ENCODE peak calls at places on chromosomes 13 and 19, in six cellular contexts. M, V, X, I, U and K are unnamed samples.

GRCh38 chr13:24328145-24328544 is 18.8 kb downstream of the C1QTNF9 start:
- DNase-seq in M (peak; percentile 3), V (no peak), X (no peak), I (no peak), U (no peak), K (no peak)

GRCh38 chr19:45643024-45643926 is 4.1 kb upstream of the EML2 start:
- DNase-seq in M (peak; percentile 89), V (peak; percentile 93), X (peak; percentile 83), I (peak; percentile 91), U (peak; percentile 96), K (peak; percentile 90)

GRCh38 chr13:113916330-113916815 is 52.5 kb upstream of the GAS6 start:
- DNase-seq in M (no peak), V (no peak), X (no peak), I (no peak), U (no peak), K (no peak)

GRCh38 chr19:10256551-10256950 is 4.5 kb downstream of the MRPL4 start:
- DNase-seq in M (no peak), V (no peak), X (no peak), I (no peak), U (no peak), K (no peak)

GRCh38 chr13:113854238-113855011 is 9.5 kb downstream of the GAS6 start:
- DNase-seq in M (no peak), V (no peak), X (peak; percentile 16), I (no peak), U (no peak), K (peak; percentile 61)

GRCh38 chr19:18470153-18470552 is 32.2 kb upstream of the ISYNA1 start:
- DNase-seq in M (peak; percentile 45), V (no peak), X (no peak), I (no peak), U (peak; percentile 63), K (peak; percentile 43)

GRCh38 chr19:47512183-47512947 is 2.5 kb downstream of the NAPA start:
- DNase-seq in M (no peak), V (peak; percentile 30), X (peak; percentile 92), I (no peak), U (no peak), K (peak; percentile 6)

GRCh38 chr19:952049-952679 is 26.3 kb downstream of the ARID3A start:
- DNase-seq in M (peak; percentile 6), V (no peak), X (no peak), I (no peak), U (no peak), K (no peak)

GRCh38 chr19:40422428-40423226 is 3.2 kb downstream of the SERTAD1 start:
- DNase-seq in M (no peak), V (no peak), X (no peak), I (no peak), U (no peak), K (no peak)

GRCh38 chr13:26914624-26915023 is 154.0 kb upstream of the GPR12 start:
- DNase-seq in M (no peak), V (no peak), X (no peak), I (no peak), U (no peak), K (peak; percentile 82)

GRCh38 chr13:44932171-44932849 is 57.0 kb downstream of the NUFIP1 start:
- DNase-seq in M (no peak), V (no peak), X (no peak), I (no peak), U (no peak), K (no peak)

GRCh38 chr19:16890461-16891184 is 1.8 kb downstream of the F2RL3 start:
- DNase-seq in M (peak; percentile 66), V (no peak), X (no peak), I (no peak), U (no peak), K (no peak)

GRCh38 chr13:110421061-110421460 is 114.0 kb downstream of the COL4A2 start:
- DNase-seq in M (no peak), V (no peak), X (no peak), I (no peak), U (no peak), K (no peak)

DNA sequence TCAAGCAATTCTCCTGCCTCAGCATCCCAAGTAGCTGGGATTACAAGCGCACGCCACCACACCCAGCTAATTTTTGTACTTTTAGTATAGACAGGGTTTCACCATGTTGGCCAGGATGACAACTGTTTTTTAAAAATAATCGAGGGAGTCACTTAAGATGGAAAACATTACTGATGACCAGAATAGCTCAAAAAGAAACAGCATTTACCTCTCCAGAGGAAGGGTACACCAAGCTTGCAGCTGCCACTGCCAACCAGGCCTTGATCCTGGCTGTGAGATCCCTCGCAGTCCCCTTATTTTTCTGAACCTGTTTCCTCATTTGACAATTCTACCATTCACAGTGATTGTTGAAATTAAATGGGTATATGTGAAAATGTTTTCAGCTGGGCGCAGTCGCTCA is 14.5 kb downstream of the PDCD5 start:
- DNase-seq in M (no peak), V (no peak), X (no peak), I (no peak), U (no peak), K (no peak)
- H3K36me3 ChIP-seq in M (peaks cover 33% of the 10 kb centered on the region), V (no peaks in the 10 kb centered on the region), X (peaks cover 25% of the 10 kb centered on the region), I (peaks cover 75% of the 10 kb centered on the region), U (peaks cover 42% of the 10 kb centered on the region), K (peaks cover 56% of the 10 kb centered on the region)

GRCh38 chr13:78618411-78618810 is 15.1 kb upstream of the POU4F1 start:
- DNase-seq in M (no peak), V (no peak), X (no peak), I (no peak), U (no peak), K (no peak)

GRCh38 chr13:78621086-78621485 is 17.7 kb upstream of the POU4F1 start:
- DNase-seq in M (no peak), V (no peak), X (no peak), I (no peak), U (no peak), K (no peak)

GRCh38 chr13:78625384-78625783 is 22.0 kb upstream of the POU4F1 start:
- DNase-seq in M (no peak), V (no peak), X (no peak), I (no peak), U (no peak), K (no peak)

DNA sequence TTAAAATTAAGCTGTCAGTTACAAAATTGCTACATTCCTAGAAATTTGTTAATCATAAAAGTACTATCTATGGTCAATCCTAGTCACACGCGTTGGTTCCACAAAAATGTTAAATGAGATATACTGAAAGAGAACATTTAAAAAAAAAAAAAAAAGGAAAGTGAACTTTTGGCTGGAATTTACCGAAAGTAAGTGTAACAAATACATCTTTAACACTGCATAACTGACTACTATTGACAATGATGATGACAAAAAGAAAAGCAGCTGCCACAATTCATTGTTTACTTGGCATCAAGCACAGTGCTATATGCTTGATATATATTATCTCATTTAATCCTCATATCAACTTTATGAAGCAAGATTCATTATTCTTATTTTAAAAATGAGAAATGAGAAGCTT is 19.8 kb upstream of the POU4F1 start:
- DNase-seq in M (no peak), V (no peak), X (no peak), I (no peak), U (no peak), K (no peak)
- H3K36me3 ChIP-seq in M (peaks cover 5% of the 10 kb centered on the region), V (no peaks in the 10 kb centered on the region), X (no peaks in the 10 kb centered on the region), I (peaks cover 16% of the 10 kb centered on the region), U (peaks cover 8% of the 10 kb centered on the region), K (peaks cover 67% of the 10 kb centered on the region)

GRCh38 chr19:7182489-7182888 is 111.7 kb downstream of the INSR start:
- DNase-seq in M (no peak), V (no peak), X (no peak), I (no peak), U (no peak), K (no peak)

GRCh38 chr19:7172794-7173193 is 103.3 kb downstream of the ZNF557 start:
- DNase-seq in M (no peak), V (no peak), X (no peak), I (no peak), U (no peak), K (no peak)

GRCh38 chr19:7176792-7177191 is 107.3 kb downstream of the ZNF557 start:
- DNase-seq in M (no peak), V (no peak), X (no peak), I (no peak), U (no peak), K (no peak)

GRCh38 chr19:7179917-7180306 is 110.4 kb downstream of the ZNF557 start:
- DNase-seq in M (no peak), V (no peak), X (no peak), I (no peak), U (no peak), K (no peak)

GRCh38 chr19:7177926-7178325 is 108.4 kb downstream of the ZNF557 start:
- DNase-seq in M (no peak), V (no peak), X (no peak), I (no peak), U (no peak), K (no peak)
- H3K36me3 ChIP-seq in M (no peaks in the 10 kb centered on the region), V (no peaks in the 10 kb centered on the region), X (peaks cover 6% of the 10 kb centered on the region), I (no peaks in the 10 kb centered on the region), U (no peaks in the 10 kb centered on the region), K (no peaks in the 10 kb centered on the region)

GRCh38 chr19:57620673-57621348 is 6.8 kb downstream of the ZNF134 start:
- DNase-seq in M (no peak), V (no peak), X (no peak), I (no peak), U (peak; percentile 52), K (peak; percentile 24)

GRCh38 chr19:57623091-57623490 is 9.0 kb downstream of the ZNF134 start:
- DNase-seq in M (no peak), V (no peak), X (no peak), I (no peak), U (no peak), K (no peak)
- H3K36me3 ChIP-seq in M (peaks cover 36% of the 10 kb centered on the region), V (peaks cover 12% of the 10 kb centered on the region), X (peaks cover 18% of the 10 kb centered on the region), I (peaks cover 30% of the 10 kb centered on the region), U (peaks cover 67% of the 10 kb centered on the region), K (peaks cover 70% of the 10 kb centered on the region)

GRCh38 chr19:51356159-51356801 is 9.9 kb downstream of the ETFB start:
- DNase-seq in M (no peak), V (no peak), X (no peak), I (no peak), U (no peak), K (no peak)

GRCh38 chr19:51361228-51361627 is 5.0 kb downstream of the ETFB start:
- DNase-seq in M (no peak), V (no peak), X (no peak), I (no peak), U (peak; percentile 38), K (no peak)

GRCh38 chr19:51354742-51355148 is 11.4 kb downstream of the ETFB start:
- DNase-seq in M (peak; percentile 85), V (no peak), X (no peak), I (no peak), U (no peak), K (peak; percentile 84)

GRCh38 chr19:51357952-51358351 is 8.2 kb downstream of the ETFB start:
- DNase-seq in M (no peak), V (no peak), X (no peak), I (no peak), U (no peak), K (no peak)

GRCh38 chr19:51359294-51359693 is 6.9 kb downstream of the ETFB start:
- DNase-seq in M (no peak), V (no peak), X (no peak), I (no peak), U (peak; percentile 42), K (no peak)
- H3K36me3 ChIP-seq in M (no peaks in the 10 kb centered on the region), V (no peaks in the 10 kb centered on the region), X (no peaks in the 10 kb centered on the region), I (no peaks in the 10 kb centered on the region), U (peaks cover 7% of the 10 kb centered on the region), K (no peaks in the 10 kb centered on the region)

GRCh38 chr19:15246198-15246481 is 13.9 kb upstream of the EPHX3 start:
- DNase-seq in M (no peak), V (no peak), X (no peak), I (no peak), U (no peak), K (no peak)
- H3K36me3 ChIP-seq in M (peaks cover 36% of the 10 kb centered on the region), V (no peaks in the 10 kb centered on the region), X (peaks cover 18% of the 10 kb centered on the region), I (peaks cover 83% of the 10 kb centered on the region), U (peaks cover 10% of the 10 kb centered on the region), K (peaks cover 61% of the 10 kb centered on the region)